ENCODE peak calls at places on chromosomes 2 and 18, in seven cellular contexts. Q is hypothalamus, Z is anterior cingulate cortex, H is kidney glomerular epithelial cell, W is AG04450, N is nucleus accumbens, O is AG08396. F is an unnamed sample.

GRCh38 chr2:10428355-10428754 is 19.8 kb downstream of the ODC1 start:
- DNase-seq in Q (no peak), Z (no peak), H (no peak), W (no peak), N (no peak), O (no peak), F (peak; percentile 87)

GRCh38 chr2:45170976-45171514 is 161.8 kb upstream of the SIX2 start:
- DNase-seq in Q (no peak), Z (no peak), H (peak; percentile 37), W (no peak), N (no peak), O (no peak), F (peak; percentile 86)

GRCh38 chr2:119233326-119234020 is 9.8 kb downstream of the STEAP3 start:
- DNase-seq in Q (no peak), Z (no peak), H (no peak), W (no peak), N (no peak), O (peak; percentile 60), F (peak; percentile 89)

GRCh38 chr2:197125000-197125399 is 185.6 kb downstream of the ANKRD44 start:
- DNase-seq in Q (no peak), Z (no peak), H (no peak), W (peak; percentile 70), N (no peak), O (peak; percentile 60), F (peak; percentile 69)

GRCh38 chr2:231467016-231467545 is 2.8 kb upstream of the NCL start:
- DNase-seq in Q (no peak), Z (no peak), H (no peak), W (no peak), N (no peak), O (no peak), F (no peak)

GRCh38 chr2:182977463-182977862 is 60.8 kb downstream of the NCKAP1 start:
- DNase-seq in Q (no peak), Z (no peak), H (no peak), W (no peak), N (no peak), O (no peak), F (no peak)

GRCh38 chr2:239265681-239266435 is 135.0 kb downstream of the HDAC4 start:
- DNase-seq in Q (no peak), Z (no peak), H (no peak), W (no peak), N (no peak), O (no peak), F (peak; percentile 67)

GRCh38 chr2:111715987-111716900 is 167.7 kb downstream of the ANAPC1 start:
- DNase-seq in Q (no peak), Z (no peak), H (no peak), W (no peak), N (no peak), O (no peak), F (no peak)

GRCh38 chr18:37334494-37335125 is 231.0 kb downstream of the CELF4 start:
- DNase-seq in Q (peak; percentile 6), Z (no peak), H (no peak), W (no peak), N (no peak), O (peak; percentile 53), F (peak; percentile 98)

GRCh38 chr2:120990451-120990871 is 254.8 kb downstream of the GLI2 start:
- DNase-seq in Q (no peak), Z (no peak), H (no peak), W (no peak), N (no peak), O (no peak), F (peak; percentile 78)

GRCh38 chr18:8857806-8858205 is 152.4 kb downstream of the MTCL1 start:
- DNase-seq in Q (no peak), Z (no peak), H (no peak), W (no peak), N (no peak), O (no peak), F (no peak)

GRCh38 chr2:146579154-146579930 is 1265.5 kb upstream of the ACVR2A start:
- DNase-seq in Q (no peak), Z (no peak), H (peak; percentile 25), W (peak; percentile 26), N (no peak), O (peak; percentile 26), F (peak; percentile 66)

GRCh38 chr2:188189356-188189755 is 102.3 kb upstream of the GULP1 start:
- DNase-seq in Q (no peak), Z (no peak), H (peak; percentile 62), W (peak; percentile 1), N (no peak), O (no peak), F (no peak)

GRCh38 chr18:23752796-23753195 is 63.5 kb downstream of the LAMA3 start:
- DNase-seq in Q (peak; percentile 31), Z (peak; percentile 8), H (no peak), W (no peak), N (peak; percentile 2), O (no peak), F (no peak)

GRCh38 chr2:134246154-134246874 is 7.6 kb upstream of the MGAT5 start:
- DNase-seq in Q (no peak), Z (peak; percentile 38), H (no peak), W (no peak), N (no peak), O (no peak), F (no peak)

GRCh38 chr2:158144914-158145625 is 43.4 kb downstream of the UPP2 start:
- DNase-seq in Q (no peak), Z (no peak), H (no peak), W (no peak), N (no peak), O (no peak), F (no peak)

GRCh38 chr2:29062371-29062770 is 12.0 kb downstream of the PCARE start:
- DNase-seq in Q (no peak), Z (no peak), H (no peak), W (no peak), N (no peak), O (no peak), F (peak; percentile 59)

GRCh38 chr2:158205215-158205614 is 103.5 kb downstream of the UPP2 start:
- DNase-seq in Q (no peak), Z (no peak), H (no peak), W (no peak), N (no peak), O (no peak), F (no peak)

GRCh38 chr2:136122654-136123053 is 4.7 kb upstream of the CXCR4 start:
- DNase-seq in Q (no peak), Z (no peak), H (no peak), W (no peak), N (no peak), O (no peak), F (no peak)

GRCh38 chr2:104944495-104944894 is 90.6 kb downstream of the POU3F3 start:
- DNase-seq in Q (peak; percentile 1), Z (no peak), H (no peak), W (no peak), N (no peak), O (no peak), F (no peak)

GRCh38 chr18:9684901-9685738 is 23.0 kb upstream of the RAB31 start:
- DNase-seq in Q (no peak), Z (no peak), H (no peak), W (no peak), N (no peak), O (no peak), F (peak; percentile 41)

GRCh38 chr2:212912445-212913103 is 238.8 kb downstream of the IKZF2 start:
- DNase-seq in Q (no peak), Z (no peak), H (peak; percentile 42), W (no peak), N (no peak), O (peak; percentile 16), F (peak; percentile 62)

GRCh38 chr2:26238301-26238958 is 6.0 kb downstream of the HADHA start:
- DNase-seq in Q (no peak), Z (no peak), H (no peak), W (no peak), N (no peak), O (no peak), F (no peak)